ENCODE peak calls at places on chromosome 18, in seven cellular contexts. P is GDM1, T is sciatic nerve, W is NCI-H2029 treated with DMSO at 0.1 percent for 48 hours, D is endothelial cell, O is type B pancreatic cell, E is colonic mucosa. X is an unnamed sample.
A peak's percentile ranks its signal among the peaks of the same experiment; 100 is the strongest.

GRCh38 chr18:58525517-58525916 is 103.4 kb downstream of the ALPK2 start:
- DNase-seq in O (no peak), P (no peak), E (no peak), W (no peak), T (no peak), D (no peak), X (no peak)

GRCh38 chr18:9021458-9021857 is 81.0 kb upstream of the NDUFV2 start:
- DNase-seq in T (no peak), P (no peak), D (no peak), E (no peak), O (no peak), W (no peak), X (no peak)

GRCh38 chr18:36809590-36810381 is 19.0 kb downstream of the TPGS2 start:
- DNase-seq in O (no peak), E (no peak), P (peak; percentile 33), D (peak; percentile 14), T (no peak), W (peak; percentile 66), X (peak; percentile 39)

GRCh38 chr18:76524900-76525698 is 30.1 kb upstream of the ZNF516 start:
- DNase-seq in T (no peak), P (no peak), W (peak; percentile 11), O (peak; percentile 68), E (no peak), D (peak; percentile 56), X (no peak)

GRCh38 chr18:79484661-79485621 is 89.2 kb downstream of the NFATC1 start:
- DNase-seq in W (no peak), D (peak; percentile 41), P (no peak), E (no peak), O (no peak), T (peak; percentile 81), X (peak; percentile 80)

GRCh38 chr18:48550101-48550729 is 11.4 kb downstream of the CTIF start:
- DNase-seq in W (no peak), T (peak; percentile 33), O (no peak), P (no peak), E (no peak), D (no peak), X (no peak)

GRCh38 chr18:24195296-24196053 is 56.6 kb downstream of the CABYR start:
- DNase-seq in E (no peak), T (no peak), O (no peak), W (no peak), D (no peak), P (no peak), X (no peak)

GRCh38 chr18:4292696-4293095 is 162.4 kb downstream of the DLGAP1 start:
- DNase-seq in O (no peak), P (no peak), E (no peak), T (no peak), W (no peak), D (no peak), X (no peak)

GRCh38 chr18:54284967-54285785 is 15.9 kb downstream of the POLI start:
- DNase-seq in P (no peak), W (no peak), O (no peak), T (no peak), E (no peak), D (no peak), X (peak; percentile 60)

GRCh38 chr18:43277164-43277600 is at the start of gene SYT4:
- DNase-seq in T (peak; percentile 61), O (peak; percentile 74), E (no peak), P (no peak), D (peak; percentile 77), W (peak; percentile 56), X (peak; percentile 63)

GRCh38 chr18:73274812-73275621 is 407.2 kb upstream of the NETO1 start:
- DNase-seq in P (no peak), W (no peak), E (no peak), T (no peak), O (no peak), D (no peak), X (no peak)

GRCh38 chr18:69897397-69898108 is 50.1 kb downstream of the CD226 start:
- DNase-seq in T (no peak), O (no peak), P (peak; percentile 23), E (no peak), D (no peak), W (no peak), X (no peak)

GRCh38 chr18:53556450-53556849 is 668.0 kb downstream of the MBD2 start:
- DNase-seq in T (no peak), D (no peak), P (no peak), E (no peak), O (no peak), W (no peak), X (no peak)